ENCODE peak calls at places on chromosomes 12 and 14, in four cellular contexts. U, B, P and Y are unnamed samples.

GRCh38 chr12:42475055-42475454 is 114.5 kb downstream of the PRICKLE1 start:
- DNase-seq in U (no peak), B (no peak), P (no peak), Y (no peak)

GRCh38 chr14:96978525-96979272 is 181.5 kb downstream of the VRK1 start:
- DNase-seq in B (no peak), P (no peak), U (no peak), Y (no peak)

GRCh38 chr14:75274045-75274898 is 4.4 kb upstream of the FOS start:
- DNase-seq in B (no peak), P (peak; percentile 62), U (no peak), Y (no peak)

GRCh38 chr12:51923506-51924365 is 16.4 kb downstream of the ACVRL1 start:
- DNase-seq in B (peak; percentile 42), P (peak; percentile 94), U (peak; percentile 46), Y (peak; percentile 53)

GRCh38 chr12:22458301-22458917 is 85.9 kb downstream of the C2CD5 start:
- DNase-seq in U (no peak), P (no peak), B (no peak), Y (no peak)

GRCh38 chr12:32901553-32901952 is 5.0 kb upstream of the PKP2 start:
- DNase-seq in P (no peak), B (no peak), U (no peak), Y (no peak)

GRCh38 chr14:22824711-22825359 is 4.9 kb upstream of the MRPL52 start:
- DNase-seq in B (no peak), P (peak; percentile 82), U (no peak), Y (no peak)

GRCh38 chr12:11731455-11731854 is 82.0 kb downstream of the ETV6 start:
- DNase-seq in B (no peak), U (no peak), P (no peak), Y (no peak)

GRCh38 chr12:128830505-128830893 is 6.7 kb upstream of the SLC15A4 start:
- DNase-seq in U (no peak), P (no peak), B (no peak), Y (no peak)

GRCh38 chr14:29953501-29953900 is 25.9 kb upstream of the PRKD1 start:
- DNase-seq in P (no peak), B (no peak), U (no peak), Y (no peak)

GRCh38 chr12:114851981-114852380 is 168.0 kb upstream of the TBX3 start:
- DNase-seq in U (no peak), P (no peak), B (no peak), Y (no peak)

GRCh38 chr12:16880864-16881285 is 274.9 kb upstream of the LMO3 start:
- DNase-seq in P (no peak), B (peak; percentile 21), U (peak; percentile 31), Y (no peak)

GRCh38 chr14:56805992-56806737 is 4.1 kb downstream of the OTX2 start:
- DNase-seq in B (no peak), U (no peak), P (no peak), Y (no peak)

GRCh38 chr14:41597647-41598046 is 9.0 kb upstream of the LRFN5 start:
- DNase-seq in U (no peak), P (no peak), B (no peak), Y (peak; percentile 81)

GRCh38 chr14:30125322-30125944 is 197.8 kb upstream of the PRKD1 start:
- DNase-seq in B (no peak), P (no peak), U (no peak), Y (no peak)

GRCh38 chr12:113443030-113443539 is 20.9 kb downstream of the SDSL start:
- DNase-seq in B (no peak), P (no peak), U (no peak), Y (no peak)

GRCh38 chr14:39558525-39558924 is 126.3 kb upstream of the FBXO33 start:
- DNase-seq in B (no peak), P (no peak), U (no peak), Y (no peak)

GRCh38 chr14:55328317-55328716 is 57.1 kb downstream of the FBXO34 start:
- DNase-seq in P (no peak), U (no peak), B (no peak), Y (no peak)

GRCh38 chr12:6295187-6295811 is 15.2 kb upstream of the PLEKHG6 start:
- DNase-seq in P (no peak), U (peak; percentile 63), B (peak; percentile 1), Y (no peak)

GRCh38 chr14:93993382-93993781 is 3.7 kb upstream of the CCDC197 start:
- DNase-seq in P (no peak), B (no peak), U (no peak), Y (no peak)

GRCh38 chr14:40599726-40600125 is 1007.0 kb upstream of the LRFN5 start:
- DNase-seq in U (no peak), P (no peak), B (no peak), Y (no peak)

GRCh38 chr12:114275937-114276785 is 129.8 kb downstream of the TBX5 start:
- DNase-seq in P (no peak), B (no peak), U (no peak), Y (no peak)

GRCh38 chr14:90620540-90621204 is 195.6 kb downstream of the TTC7B start:
- DNase-seq in U (no peak), P (no peak), B (peak; percentile 74), Y (no peak)

GRCh38 chr14:100307215-100308111 is 1.2 kb upstream of the SLC25A29 start:
- DNase-seq in P (peak; percentile 90), U (no peak), B (peak; percentile 53), Y (no peak)

DNA sequence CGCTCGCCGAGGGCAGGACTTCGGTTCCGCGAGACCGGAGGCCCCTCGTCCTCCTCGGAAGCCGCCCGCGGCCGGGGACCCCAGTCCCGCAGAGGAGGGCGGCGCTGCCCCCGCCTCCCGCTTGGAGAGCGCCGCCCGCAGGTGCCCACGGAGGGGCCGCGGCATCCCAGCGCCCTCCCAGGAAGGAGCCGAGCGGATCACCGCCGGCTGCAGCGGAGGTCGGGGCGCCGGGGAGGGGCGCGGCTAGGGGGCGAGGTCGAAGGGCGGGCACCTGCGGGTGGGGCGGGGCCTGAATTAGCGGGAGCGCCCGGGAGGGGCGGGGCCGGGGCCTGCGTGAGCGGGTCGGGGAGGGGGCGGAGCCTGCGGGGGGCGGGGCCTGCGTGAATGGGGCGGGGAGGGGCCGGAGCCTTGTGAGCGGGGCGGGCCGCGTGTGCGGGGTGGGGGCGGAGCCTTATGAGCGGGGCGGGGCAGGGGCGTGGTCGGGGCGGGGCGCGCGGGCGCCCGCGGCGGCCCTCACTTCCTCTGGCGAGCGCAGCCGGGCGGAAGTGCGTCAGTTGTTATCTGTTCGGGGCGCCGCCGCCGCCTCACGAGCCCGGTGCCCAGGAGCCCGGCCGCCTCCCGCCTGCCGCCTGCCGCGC is at the start of gene FBRSL1:
- DNase-seq in P (peak; percentile 97), B (peak; percentile 83), U (peak; percentile 92), Y (peak; percentile 94)
- TF ChIP-seq POLR2A in P (no peak), B (no peak), U (peak; percentile 13), Y (no peak)

GRCh38 chr14:103434868-103435442 is 49.7 kb downstream of the MARK3 start:
- DNase-seq in U (no peak), B (peak; percentile 63), P (no peak), Y (no peak)
- TF ChIP-seq CTCF in U (no peak), B (no peak), P (no peak), Y (no peak)

DNA sequence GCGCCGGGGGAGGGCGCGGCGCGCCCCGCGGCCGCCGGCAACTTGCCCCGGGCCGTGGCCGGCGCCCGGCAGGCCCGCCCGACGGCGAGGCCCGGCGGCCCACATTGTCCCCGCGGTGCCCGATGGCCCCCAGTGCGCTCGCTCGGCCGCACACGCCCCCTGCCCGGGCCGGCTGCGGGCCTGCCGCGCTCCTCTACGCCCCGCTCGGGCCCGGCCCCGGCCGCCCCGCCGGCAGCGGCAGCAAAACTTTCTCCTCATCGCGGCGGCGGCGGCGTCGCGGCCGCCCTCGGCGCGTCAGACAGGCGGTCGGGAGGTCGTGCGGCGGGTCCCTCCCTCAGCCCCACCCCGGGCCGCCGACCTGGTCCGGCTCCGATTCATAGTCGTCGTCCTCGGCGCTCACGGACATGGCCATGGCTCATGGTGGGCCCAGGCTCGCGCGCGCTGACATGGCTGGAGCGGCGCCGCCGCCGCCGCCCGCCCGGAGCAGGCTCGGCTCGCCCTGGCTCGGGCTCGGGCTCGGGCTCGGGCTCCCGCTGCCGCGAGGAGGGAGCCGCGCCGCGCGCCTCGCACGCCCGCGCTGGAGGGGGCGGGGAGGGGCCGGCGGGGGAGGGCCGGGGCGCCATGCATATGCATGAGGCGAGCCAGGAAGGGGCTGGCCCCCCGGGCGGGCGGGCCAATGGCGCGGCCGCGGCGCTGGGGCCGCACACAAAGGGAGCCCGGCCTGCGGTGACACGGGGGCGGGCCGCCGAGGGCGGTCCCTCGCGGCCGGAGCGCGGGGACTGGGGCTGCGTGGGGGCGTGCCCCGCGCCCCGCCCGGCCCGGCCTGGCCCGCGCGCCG is 67.1 kb downstream of the RNF34 start:
- DNase-seq in P (peak; percentile 96), B (peak; percentile 92), U (peak; percentile 89), Y (peak; percentile 89)
- TF ChIP-seq POLR2A in P (no peak), B (peak; percentile 51), U (peak; percentile 31), Y (no peak)

GRCh38 chr14:25837431-25837950 is 760.3 kb downstream of the NOVA1 start:
- DNase-seq in P (no peak), U (no peak), B (no peak), Y (no peak)

GRCh38 chr14:25836647-25837046 is 761.2 kb downstream of the NOVA1 start:
- DNase-seq in B (no peak), P (no peak), U (no peak), Y (no peak)

GRCh38 chr14:25828562-25828961 is 769.3 kb downstream of the NOVA1 start:
- DNase-seq in B (no peak), P (no peak), U (no peak), Y (no peak)

DNA sequence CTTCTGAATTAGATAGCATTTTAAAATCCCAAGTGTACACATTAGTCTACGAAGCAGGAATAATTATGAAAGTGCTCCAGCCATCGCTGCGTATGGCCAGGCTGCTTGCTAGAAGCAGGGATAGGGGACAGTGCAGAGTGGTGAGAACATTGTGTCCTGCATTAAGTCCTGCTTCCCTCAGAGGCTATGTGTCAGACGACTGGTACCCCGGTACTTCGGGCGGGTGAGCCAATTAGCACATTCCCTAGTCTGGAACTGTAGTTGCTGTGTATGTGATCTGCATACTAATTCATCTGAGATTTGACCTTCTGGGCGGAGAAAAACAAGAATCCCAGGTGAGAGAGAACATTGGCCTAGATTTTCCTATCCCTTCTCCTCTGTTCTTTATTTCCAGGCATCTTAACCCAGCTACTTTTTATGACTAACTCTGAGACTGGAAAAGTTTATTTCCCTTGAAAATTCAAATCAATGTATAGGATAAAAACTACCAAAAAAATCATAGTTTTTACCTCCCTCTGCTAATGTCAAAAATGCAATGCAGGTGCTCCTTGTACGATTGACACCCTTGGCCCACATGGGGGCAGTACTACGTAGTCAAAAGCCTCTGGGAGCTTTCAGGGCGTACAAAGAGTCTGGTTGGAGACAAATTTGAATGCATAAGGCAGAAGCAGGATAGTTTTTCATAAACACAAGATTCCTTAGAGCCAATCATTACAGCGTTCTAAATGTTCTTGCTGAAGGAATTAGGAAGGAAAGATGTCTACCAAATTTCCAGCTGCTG is 764.3 kb downstream of the NOVA1 start:
- DNase-seq in U (peak; percentile 12), P (no peak), B (no peak), Y (peak; percentile 70)
- TF ChIP-seq CTCF in U (peak; percentile 34), P (no peak), B (no peak), Y (peak; percentile 4)

DNA sequence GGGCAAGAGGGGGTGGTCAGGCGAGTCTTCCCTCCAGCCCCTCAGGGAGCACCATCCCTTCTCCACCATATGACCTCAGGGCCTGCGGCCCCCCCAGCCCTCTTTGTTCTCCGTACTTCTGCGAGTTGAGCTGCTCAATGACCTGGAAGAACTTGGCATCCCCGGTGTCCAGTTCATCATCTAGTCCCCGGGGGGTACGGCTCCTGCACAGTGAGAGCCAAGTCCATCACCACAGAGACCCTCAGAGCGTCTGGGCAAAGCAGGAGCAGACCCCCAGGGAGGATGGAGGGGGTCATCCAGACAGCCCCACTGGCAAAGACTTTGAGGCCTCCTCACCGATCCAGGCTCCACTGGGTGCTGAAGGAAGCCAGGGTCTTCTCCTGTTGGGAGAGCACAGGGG is 8.9 kb downstream of the ADCY4 start:
- DNase-seq in P (no peak), B (no peak), U (no peak), Y (no peak)
- TF ChIP-seq POLR2A in P (no peak), B (no peak), U (no peak), Y (no peak)

GRCh38 chr12:88627501-88627900 is 47.2 kb upstream of the KITLG start:
- DNase-seq in P (no peak), U (no peak), B (no peak), Y (no peak)
- TF ChIP-seq CTCF in P (no peak), U (no peak), B (no peak), Y (no peak)